ENCODE peak calls at places on chromosomes 7 and 10, in nine cellular contexts. U is stomach, L is suprapubic skin, F is HepG2, Z is transverse colon, O is prostate gland, B is endothelial cell of umbilical vein, W is upper lobe of left lung, D is sigmoid colon. V is an unnamed sample.

GRCh38 chr10:9848278-9848677 is 1169.4 kb upstream of the CELF2 start:
- DNase-seq in U (no peak), L (no peak), F (no peak), Z (no peak), O (no peak), B (no peak), W (no peak), D (no peak), V (no peak)

GRCh38 chr7:116984917-116985316 is 31.6 kb downstream of the ST7 start:
- DNase-seq in U (no peak), L (no peak), F (peak; percentile 27), Z (no peak), O (no peak), B (peak; percentile 45), W (no peak), D (no peak), V (no peak)

GRCh38 chr10:77604941-77605351 is 32.7 kb downstream of the KCNMA1 start:
- DNase-seq in U (no peak), L (no peak), F (no peak), Z (peak; percentile 67), O (no peak), B (no peak), W (peak; percentile 33), D (peak; percentile 65), V (no peak)

GRCh38 chr10:65500716-65501115 is 1425.1 kb upstream of the LRRTM3 start:
- DNase-seq in U (no peak), L (no peak), F (no peak), Z (no peak), O (no peak), B (no peak), W (no peak), D (no peak), V (no peak)

GRCh38 chr7:123797673-123798526 is 47.1 kb upstream of the HYAL4 start:
- DNase-seq in U (no peak), L (no peak), F (peak; percentile 86), Z (no peak), O (peak; percentile 26), B (peak; percentile 82), W (peak; percentile 24), D (no peak), V (no peak)

GRCh38 chr10:3467052-3467906 is 294.7 kb upstream of the PITRM1 start:
- DNase-seq in U (peak; percentile 55), L (peak; percentile 95), F (no peak), Z (peak; percentile 73), O (peak; percentile 68), B (peak; percentile 99), W (peak; percentile 80), D (peak; percentile 88), V (no peak)

GRCh38 chr10:21552638-21553037 is 18.6 kb downstream of the MLLT10 start:
- DNase-seq in U (no peak), L (no peak), F (no peak), Z (no peak), O (no peak), B (no peak), W (no peak), D (no peak), V (no peak)

GRCh38 chr10:106609466-106609865 is 555.0 kb downstream of the SORCS1 start:
- DNase-seq in U (no peak), L (no peak), F (no peak), Z (no peak), O (no peak), B (no peak), W (no peak), D (no peak), V (no peak)

GRCh38 chr7:149774237-149775175 is 1.1 kb upstream of the ZNF467 start:
- DNase-seq in U (no peak), L (no peak), F (no peak), Z (peak; percentile 30), O (no peak), B (peak; percentile 6), W (peak; percentile 47), D (no peak), V (no peak)

GRCh38 chr7:51126324-51126723 is 190.3 kb downstream of the COBL start:
- DNase-seq in U (no peak), L (no peak), F (no peak), Z (no peak), O (no peak), B (no peak), W (no peak), D (no peak), V (no peak)

GRCh38 chr10:79387466-79387973 is 40.3 kb downstream of the PPIF start:
- DNase-seq in U (no peak), L (peak; percentile 49), F (no peak), Z (peak; percentile 8), O (no peak), B (no peak), W (no peak), D (peak; percentile 86), V (peak; percentile 9)

GRCh38 chr10:120584786-120585185 is 127.8 kb downstream of the PLPP4 start:
- DNase-seq in U (no peak), L (no peak), F (no peak), Z (no peak), O (no peak), B (no peak), W (no peak), D (no peak), V (no peak)

GRCh38 chr10:93261961-93262610 is 188.4 kb downstream of the CYP26A1 start:
- DNase-seq in U (no peak), L (no peak), F (no peak), Z (no peak), O (no peak), B (peak; percentile 21), W (no peak), D (no peak), V (no peak)

DNA sequence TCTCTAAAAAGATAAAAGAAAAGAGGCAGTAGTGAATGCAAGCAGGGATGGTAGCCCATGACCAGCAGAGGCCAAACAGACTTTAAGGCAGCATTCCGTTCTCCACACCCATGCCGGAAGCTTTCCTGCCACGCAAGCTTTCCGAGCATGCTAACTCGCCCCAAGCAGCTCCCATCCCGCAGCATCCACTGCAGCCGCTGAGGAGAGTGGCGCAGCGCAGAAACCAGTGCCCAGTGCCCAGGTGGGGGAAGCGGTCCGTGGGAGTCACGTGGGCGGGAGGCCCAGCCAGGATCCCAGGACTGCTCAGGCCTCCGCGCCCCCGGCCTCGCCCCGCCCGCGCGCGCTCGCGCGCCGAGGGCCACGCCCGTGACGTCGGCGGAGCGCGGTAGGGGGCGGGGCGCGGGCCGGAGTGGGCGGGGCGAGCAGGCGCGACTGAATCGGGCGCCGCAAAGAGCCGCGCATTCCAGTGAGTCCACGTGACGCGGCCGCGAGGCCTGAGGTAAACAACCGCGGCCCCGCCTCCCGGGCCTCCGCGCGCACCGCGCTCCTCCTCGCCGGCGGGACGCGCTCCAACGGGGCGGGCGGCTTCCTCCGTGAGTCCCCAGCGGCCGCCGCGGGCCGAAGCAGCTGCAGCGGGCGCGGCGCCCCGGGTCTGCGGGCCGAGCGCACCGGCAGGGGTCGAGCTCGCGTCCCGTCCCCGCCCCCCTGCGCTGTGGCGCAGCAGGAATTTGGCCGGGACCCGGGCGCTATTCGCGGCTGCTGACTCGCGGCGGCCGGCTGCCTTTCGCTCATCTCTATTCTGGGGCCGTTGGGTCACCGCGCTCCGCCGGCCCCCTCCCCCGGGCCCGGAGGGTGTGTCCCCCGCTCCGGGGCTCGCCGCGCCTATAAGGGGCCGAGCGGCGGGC is at the start of gene OTUD1:
- DNase-seq in U (peak; percentile 98), L (peak; percentile 97), F (peak; percentile 78), Z (peak; percentile 96), O (peak; percentile 97), B (peak; percentile 91), W (peak; percentile 98), D (peak; percentile 98), V (peak; percentile 79)
- TF ChIP-seq POLR2A in U (no peak), L (peak; percentile 72), F (peak; percentile 16), Z (peak; percentile 62), O (peak; percentile 77), B (no peak), W (peak; percentile 89), D (no peak), V (peak; percentile 55)

GRCh38 chr10:127882391-127882790 is 10.3 kb downstream of the CLRN3 start:
- DNase-seq in U (no peak), L (no peak), F (no peak), Z (no peak), O (no peak), B (no peak), W (no peak), D (no peak), V (no peak)
- TF ChIP-seq POLR2AphosphoS5 in U (no peak), L (no peak), F (no peak), Z (no peak), O (no peak), B (no peak), W (no peak), D (no peak), V (no peak)

DNA sequence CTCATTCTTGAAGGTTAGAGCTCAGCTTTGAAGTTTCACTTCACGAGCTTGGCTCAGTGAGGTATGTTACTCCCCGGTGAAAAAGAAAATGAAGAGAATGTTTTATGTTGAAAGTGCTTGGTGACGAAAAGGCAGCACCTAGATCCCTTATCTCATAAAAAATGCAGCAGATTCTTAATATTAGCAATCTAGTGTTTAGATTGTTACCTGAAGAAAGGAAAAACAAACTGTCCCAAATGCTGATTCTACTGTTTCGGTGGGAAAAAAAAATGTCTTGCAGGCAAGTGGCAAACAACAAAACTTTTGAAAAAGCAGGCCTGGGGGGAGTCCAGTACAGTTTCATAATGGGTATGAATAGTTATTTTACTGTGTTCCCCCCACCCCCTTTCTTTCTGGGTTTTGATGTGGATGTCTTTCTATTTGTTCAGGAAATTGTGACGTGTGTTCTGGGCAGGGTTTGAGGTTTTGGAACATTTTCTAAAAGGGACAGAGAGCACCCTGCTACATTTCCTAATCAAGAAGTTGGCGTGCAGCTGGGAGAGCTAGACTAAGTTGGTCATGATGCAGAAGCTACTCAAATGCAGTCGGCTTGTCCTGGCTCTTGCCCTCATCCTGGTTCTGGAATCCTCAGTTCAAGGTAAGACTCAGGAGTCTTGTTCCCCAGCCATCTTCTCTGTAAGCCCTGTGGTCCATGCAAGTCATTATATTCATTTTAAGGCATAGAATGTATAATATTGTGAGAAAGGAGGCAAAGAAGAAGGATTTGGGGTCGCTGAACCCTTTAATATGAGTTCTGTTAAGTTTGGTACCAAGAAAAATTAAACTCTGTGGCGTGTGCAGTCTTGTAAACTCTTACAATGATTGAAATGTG is at the start of gene SRGN:
- DNase-seq in U (peak; percentile 70), L (peak; percentile 83), F (no peak), Z (peak; percentile 81), O (peak; percentile 58), B (peak; percentile 92), W (peak; percentile 89), D (peak; percentile 86), V (peak; percentile 28)
- TF ChIP-seq POLR2A in U (peak; percentile 52), L (peak; percentile 84), F (no peak), Z (peak; percentile 92), O (no peak), B (peak; percentile 93), W (peak; percentile 89), D (peak; percentile 64), V (peak; percentile 99)

DNA sequence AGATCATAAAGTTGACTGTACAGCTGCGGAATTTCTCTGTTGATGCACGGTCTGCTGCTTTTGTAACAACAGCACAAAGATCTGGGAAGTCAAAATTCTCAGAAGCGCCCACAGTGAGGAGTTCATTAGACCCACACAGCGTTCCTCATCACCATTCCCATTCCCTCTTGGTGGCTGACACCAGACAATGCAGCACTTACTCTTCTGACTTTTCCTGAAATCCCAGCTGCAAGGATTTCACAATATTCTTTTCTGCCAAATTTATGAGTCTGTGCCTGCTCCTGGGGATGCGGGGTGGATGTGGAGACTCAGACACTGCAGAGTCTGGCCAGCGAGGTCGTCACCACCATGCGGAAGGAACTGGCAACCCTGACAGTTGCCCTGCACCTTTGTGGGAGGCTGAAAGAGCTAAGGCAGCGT is 233.9 kb downstream of the FANK1 start:
- DNase-seq in U (no peak), L (no peak), F (no peak), Z (no peak), O (no peak), B (no peak), W (no peak), D (no peak), V (no peak)
- TF ChIP-seq POLR2AphosphoS5 in U (no peak), L (no peak), F (no peak), Z (no peak), O (no peak), B (no peak), W (no peak), D (no peak), V (no peak)